ENCODE peak calls at places on chromosome 15, in eight cellular contexts. X is sciatic nerve, S is omental fat pad, J is progenitor cell of endocrine pancreas, H is kidney tubule cell, B is neuronal stem cell, F is NT2/D1, D is AG08396. U is an unnamed sample.

GRCh38 chr15:50636146-50636545 is 50.5 kb downstream of the TRPM7 start:
- DNase-seq in X (no peak), S (no peak), J (no peak), H (no peak), B (no peak), F (no peak), D (no peak), U (no peak)

GRCh38 chr15:68187559-68187958 is 17.6 kb downstream of the CALML4 start:
- DNase-seq in X (no peak), S (no peak), J (no peak), H (no peak), B (no peak), F (no peak), D (peak), U (no peak)

GRCh38 chr15:63043391-63044076 is 987 bp downstream of the TPM1 start:
- DNase-seq in X (peak), S (no peak), J (peak), H (peak), B (no peak), F (no peak), D (no peak), U (no peak)

GRCh38 chr15:90425726-90426346 is 37.8 kb downstream of the IQGAP1 start:
- DNase-seq in X (no peak), S (no peak), J (no peak), H (no peak), B (no peak), F (no peak), D (peak), U (no peak)

GRCh38 chr15:75044258-75044878 is 21.0 kb downstream of the PPCDC start:
- DNase-seq in X (no peak), S (no peak), J (no peak), H (no peak), B (no peak), F (no peak), D (no peak), U (no peak)

GRCh38 chr15:100468265-100468664 is 60.5 kb downstream of the CERS3 start:
- DNase-seq in X (no peak), S (peak), J (no peak), H (peak), B (no peak), F (no peak), D (no peak), U (no peak)

GRCh38 chr15:99556010-99556409 is 9.8 kb upstream of the MEF2A start:
- DNase-seq in X (no peak), S (no peak), J (no peak), H (no peak), B (no peak), F (no peak), D (no peak), U (no peak)

GRCh38 chr15:73985101-73985873 is 6.8 kb downstream of the STOML1 start:
- DNase-seq in X (no peak), S (no peak), J (no peak), H (peak), B (no peak), F (no peak), D (no peak), U (no peak)

GRCh38 chr15:69164807-69165636 is 4.6 kb downstream of the GLCE start:
- DNase-seq in X (no peak), S (no peak), J (no peak), H (no peak), B (no peak), F (no peak), D (no peak), U (no peak)

GRCh38 chr15:59237119-59237853 is 30.6 kb downstream of the LDHAL6B start:
- DNase-seq in X (no peak), S (no peak), J (no peak), H (no peak), B (no peak), F (no peak), D (no peak), U (no peak)

U was measured in NCI-H1436 treated with DMSO at 0.1 percent for 48 hours.